ENCODE peak calls at places on chromosomes 7 and 10, in five cellular contexts. K is SHP77 treated with DMSO at 0.1 percent for 48 hours; I is T-helper 1 cell; J is stimulated activated CD8-positive, alpha-beta memory T cell treated with anti-CD3 and anti-CD28 coated beads, Interleukin-4, amount 100 ng/mL, for 48 hours; X is RWPE1. A is an unnamed sample.

GRCh38 chr7:151934584-151934983 is 21.7 kb upstream of the GALNTL5 start:
- DNase-seq in J (no peak), I (no peak), X (no peak), K (no peak), A (no peak)

GRCh38 chr10:3148994-3149393 is 23.6 kb downstream of the PITRM1 start:
- DNase-seq in K (no peak), X (no peak), I (no peak), J (no peak), A (no peak)

GRCh38 chr10:125146791-125147604 is 13.4 kb downstream of the CTBP2 start:
- DNase-seq in X (peak), J (no peak), K (peak), I (no peak), A (no peak)

GRCh38 chr10:11488126-11488525 is 123.3 kb downstream of the USP6NL start:
- DNase-seq in X (no peak), J (no peak), I (no peak), K (no peak), A (no peak)

GRCh38 chr7:39595102-39595620 is 28.2 kb upstream of the RALA start:
- DNase-seq in J (no peak), I (no peak), K (peak), X (no peak), A (no peak)

GRCh38 chr10:110805292-110805691 is 66.4 kb upstream of the PDCD4 start:
- DNase-seq in X (no peak), I (no peak), K (no peak), J (no peak), A (no peak)

GRCh38 chr7:100825760-100826545 is 1.4 kb downstream of the EPHB4 start:
- DNase-seq in K (no peak), X (peak), J (no peak), I (no peak), A (no peak)

GRCh38 chr7:1123721-1124120 is 35.8 kb downstream of the GPER1 start:
- DNase-seq in X (no peak), J (no peak), K (no peak), I (no peak), A (no peak)

GRCh38 chr10:74981831-74982633 is 129.4 kb upstream of the SAMD8 start:
- DNase-seq in J (no peak), X (no peak), I (no peak), K (no peak), A (no peak)

GRCh38 chr10:70967591-70968588 is 79.5 kb upstream of the PCBD1 start:
- DNase-seq in J (no peak), I (no peak), X (no peak), K (no peak), A (no peak)

GRCh38 chr10:46251857-46252847 is 34.6 kb upstream of the ANTXRL start:
- DNase-seq in J (no peak), K (no peak), I (no peak), X (no peak), A (no peak)

GRCh38 chr10:72204724-72205123 is 11.1 kb upstream of the ANAPC16 start:
- DNase-seq in I (no peak), J (no peak), K (no peak), X (no peak), A (no peak)

GRCh38 chr10:74418285-74418872 is 267.4 kb downstream of the ADK start:
- DNase-seq in X (no peak), I (no peak), K (peak), J (no peak), A (no peak)

GRCh38 chr7:157690833-157691382 is 354.1 kb downstream of the DNAJB6 start:
- DNase-seq in X (no peak), K (no peak), I (no peak), J (no peak), A (no peak)

GRCh38 chr7:36048141-36048901 is 104.7 kb upstream of the EEPD1 start:
- DNase-seq in I (no peak), J (no peak), K (no peak), X (peak), A (no peak)